ENCODE peak calls at places on chromosomes 3 and 15, in four cellular contexts. F is HepG2, H is H1, L is K562. X is an unnamed sample.

GRCh38 chr15:90609254-90610185 is 79.8 kb downstream of the CRTC3 start:
- DNase-seq in H (no peak), L (no peak), F (no peak), X (no peak)

GRCh38 chr15:69557340-69558137 is 104.9 kb downstream of the RPLP1 start:
- DNase-seq in L (no peak), H (no peak), F (peak), X (no peak)

GRCh38 chr3:24734019-24734418 is 239.4 kb upstream of the THRB start:
- DNase-seq in L (no peak), F (no peak), H (no peak), X (no peak)

GRCh38 chr3:115038831-115039230 is 108.3 kb downstream of the ZBTB20 start:
- DNase-seq in F (no peak), L (no peak), H (no peak), X (no peak)

GRCh38 chr3:40800343-40800742 is 275.6 kb downstream of the ZNF621 start:
- DNase-seq in H (peak), L (no peak), F (peak), X (no peak)

GRCh38 chr3:150469031-150469930 is 61.2 kb downstream of the TSC22D2 start:
- DNase-seq in H (peak), L (peak), F (peak), X (no peak)

GRCh38 chr3:63910873-63911272 is 1.3 kb downstream of the SCAANT1 start:
- DNase-seq in H (no peak), L (no peak), F (peak), X (no peak)

GRCh38 chr15:95017950-95018349 is 786.6 kb downstream of the MCTP2 start:
- DNase-seq in F (no peak), L (no peak), H (no peak), X (no peak)

GRCh38 chr3:189739396-189739795 is 108.2 kb downstream of the TP63 start:
- DNase-seq in F (no peak), H (no peak), L (no peak), X (no peak)

GRCh38 chr3:152269423-152270144 is 855 bp downstream of the MBNL1 start:
- DNase-seq in F (peak), H (no peak), L (no peak), X (no peak)

GRCh38 chr15:88126695-88127476 is 129.7 kb downstream of the NTRK3 start:
- DNase-seq in F (no peak), L (no peak), H (no peak), X (no peak)

GRCh38 chr3:132723024-132723462 is 834 bp upstream of the NPHP3 start:
- DNase-seq in F (no peak), H (no peak), L (no peak), X (no peak)

GRCh38 chr15:91956026-91956723 is 102.7 kb downstream of the SLCO3A1 start:
- DNase-seq in F (no peak), L (no peak), H (no peak), X (no peak)

GRCh38 chr3:157235291-157235690 is 75.3 kb upstream of the CCNL1 start:
- DNase-seq in H (no peak), F (no peak), L (no peak), X (no peak)

GRCh38 chr15:41585140-41586047 is 26.4 kb downstream of the TYRO3 start:
- DNase-seq in H (no peak), F (no peak), L (no peak), X (no peak)

GRCh38 chr15:90231028-90232017 is 2.4 kb downstream of the CIB1 start:
- DNase-seq in F (no peak), L (no peak), H (no peak), X (peak)

GRCh38 chr3:46893146-46893748 is 15.7 kb downstream of the PTH1R start:
- DNase-seq in F (no peak), L (no peak), H (no peak), X (no peak)

GRCh38 chr3:44208086-44208485 is 33.6 kb upstream of the TOPAZ1 start:
- DNase-seq in H (no peak), L (no peak), F (no peak), X (no peak)

GRCh38 chr3:132341746-132342145 is 24.5 kb downstream of the ACP3 start:
- DNase-seq in L (no peak), F (no peak), H (no peak), X (no peak)

GRCh38 chr3:77667901-77668300 is 628.0 kb downstream of the ROBO2 start:
- DNase-seq in H (no peak), L (no peak), F (no peak), X (no peak)

GRCh38 chr15:56978898-56979662 is 60.6 kb downstream of the TCF12 start:
- DNase-seq in L (no peak), F (no peak), H (no peak), X (no peak)

DNA sequence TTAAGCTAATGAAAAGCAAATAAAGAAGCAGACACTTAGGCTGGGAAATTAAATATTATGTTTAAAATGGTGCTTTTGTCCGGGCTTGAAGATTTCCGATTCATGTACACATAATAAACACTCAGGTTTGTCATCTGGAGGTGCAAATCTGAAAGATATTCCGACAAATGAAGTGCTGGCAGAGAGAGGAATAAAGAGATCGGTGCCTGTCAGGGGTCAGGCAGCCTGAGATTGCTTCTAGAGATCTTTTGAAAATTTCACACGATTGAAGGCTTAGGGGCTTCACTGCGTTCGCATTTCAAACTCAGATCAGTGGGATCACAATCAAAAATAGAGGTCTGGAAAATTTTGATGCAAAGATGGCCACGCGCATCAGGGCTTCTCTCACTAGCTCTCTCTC is 33.2 kb downstream of the NR2F2 start:
- DNase-seq in L (no peak), F (no peak), H (no peak), X (no peak)
- TF ChIP-seq RFX5 in L (no peak), F (no peak), H (no peak), X (no peak)

GRCh38 chr3:27221264-27221932 is 147.8 kb downstream of the NEK10 start:
- DNase-seq in H (no peak), F (no peak), L (no peak), X (no peak)

GRCh38 chr3:27220166-27220565 is 149.0 kb downstream of the NEK10 start:
- DNase-seq in L (no peak), H (no peak), F (no peak), X (no peak)

GRCh38 chr3:27228805-27229204 is 140.4 kb downstream of the NEK10 start:
- DNase-seq in L (no peak), H (peak), F (peak), X (no peak)

GRCh38 chr3:27219127-27219860 is 149.9 kb downstream of the NEK10 start:
- DNase-seq in F (no peak), H (no peak), L (no peak), X (no peak)

GRCh38 chr3:27224197-27224596 is 145.0 kb downstream of the NEK10 start:
- DNase-seq in L (no peak), H (no peak), F (no peak), X (no peak)
- TF ChIP-seq HDAC6 in L (no peak), H (no peak), F (no peak), X (no peak)

GRCh38 chr3:127771746-127772145 is 50.6 kb downstream of the MGLL start:
- DNase-seq in F (no peak), L (no peak), H (no peak), X (no peak)

GRCh38 chr3:127770671-127771370 is 51.5 kb downstream of the MGLL start:
- DNase-seq in L (no peak), H (no peak), F (no peak), X (no peak)

GRCh38 chr3:127767126-127767525 is 55.2 kb downstream of the MGLL start:
- DNase-seq in L (no peak), F (peak), H (no peak), X (no peak)

GRCh38 chr3:127769284-127770081 is 52.8 kb downstream of the MGLL start:
- DNase-seq in H (no peak), F (no peak), L (no peak), X (no peak)

DNA sequence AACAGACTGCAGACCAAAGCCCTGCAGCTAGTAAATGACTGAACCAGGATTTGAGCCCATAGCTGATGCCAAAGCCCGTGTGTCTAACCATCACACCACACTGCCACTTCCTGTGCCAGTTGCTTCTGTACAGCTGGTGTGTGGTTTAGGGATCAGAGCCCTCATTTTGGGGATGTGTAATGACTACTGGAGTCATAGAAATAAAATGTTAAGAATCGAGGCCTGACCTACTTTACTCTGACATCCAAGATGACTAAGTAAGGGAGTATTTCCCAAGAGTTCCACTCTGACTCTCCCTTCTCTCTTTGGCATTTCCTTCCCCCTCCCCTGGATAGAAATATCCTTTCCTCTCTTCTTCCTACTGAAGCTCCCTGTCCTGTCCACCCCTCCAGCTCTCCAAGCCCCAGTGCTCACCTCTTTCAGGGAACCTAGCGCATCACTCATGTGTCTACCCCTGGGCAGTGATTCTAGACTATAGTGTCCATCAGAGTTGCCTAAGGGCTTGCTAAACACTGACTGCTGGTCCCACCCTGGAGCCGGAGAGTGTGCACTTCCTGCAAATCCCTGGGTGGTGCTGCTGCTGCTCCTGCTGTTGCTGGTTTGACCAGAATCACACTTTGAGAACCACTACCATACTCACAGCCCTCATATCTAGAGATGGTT is 53.8 kb downstream of the MGLL start:
- DNase-seq in L (no peak), F (no peak), H (no peak), X (no peak)
- TF ChIP-seq RFX5 in L (no peak), F (no peak), H (no peak), X (no peak)

GRCh38 chr3:11625376-11626083 is 18.2 kb downstream of the VGLL4 start:
- DNase-seq in H (no peak), L (no peak), F (no peak), X (no peak)

GRCh38 chr3:11622846-11623550 is 20.7 kb downstream of the VGLL4 start:
- DNase-seq in L (no peak), H (no peak), F (peak), X (no peak)

GRCh38 chr3:11626084-11626463 is 17.6 kb downstream of the VGLL4 start:
- DNase-seq in F (no peak), L (no peak), H (no peak), X (peak)

GRCh38 chr3:11624161-11624560 is 19.6 kb downstream of the VGLL4 start:
- DNase-seq in L (no peak), H (no peak), F (no peak), X (no peak)

GRCh38 chr3:11624704-11625375 is 18.9 kb downstream of the VGLL4 start:
- DNase-seq in L (no peak), H (no peak), F (no peak), X (no peak)
- TF ChIP-seq HDAC6 in L (no peak), H (no peak), F (no peak), X (no peak)

GRCh38 chr3:184417619-184418327 is 37.9 kb downstream of the CHRD start:
- DNase-seq in H (peak), L (peak), F (peak), X (peak)
- TF ChIP-seq RFX5 in H (no peak), L (no peak), F (no peak), X (no peak)

X was measured in GM12878.